ENCODE peak calls at places on chromosomes 12 and 14, in eight cellular contexts. G is activated CD8-positive, alpha-beta T cell treated with anti-CD3 and anti-CD28 coated beads, Interleukin-2, amount 10 ng/mL, durations not matched to agents 7 days and 5 days; U is stimulated activated CD4-positive, alpha-beta T cell treated with anti-CD3 and anti-CD28 coated beads, Interleukin-4, amount 100 ng/mL, for 4 hours; C is stimulated activated CD8-positive, alpha-beta memory T cell treated with anti-CD3 and anti-CD28 coated beads, Interleukin-7, amount 100 ng/mL, for 1 hour; O is posterior vena cava; T is adrenal gland; B is naive B cell; E is DMS153. S is an unnamed sample.

GRCh38 chr12:52613363-52614030 is 4.9 kb downstream of the KRT73 start:
- DNase-seq in E (no peak), T (no peak), C (no peak), O (no peak), B (no peak), U (no peak), G (no peak), S (no peak)

GRCh38 chr12:1518486-1518762 is 76.0 kb downstream of the FBXL14 start:
- DNase-seq in C (no peak), B (no peak), G (no peak), T (no peak), E (no peak), U (no peak), O (no peak), S (no peak)

GRCh38 chr14:65297744-65298143 is 114.8 kb upstream of the FUT8 start:
- DNase-seq in B (no peak), O (no peak), T (no peak), U (no peak), E (peak), G (no peak), C (no peak), S (no peak)

GRCh38 chr14:104968153-104968527 is 10.0 kb downstream of the AHNAK2 start:
- DNase-seq in O (peak), T (peak), U (no peak), G (no peak), B (no peak), C (no peak), E (no peak), S (peak)

GRCh38 chr12:122785503-122785902 is 11.1 kb downstream of the CCDC62 start:
- DNase-seq in O (no peak), C (no peak), E (no peak), T (no peak), B (no peak), U (no peak), G (no peak), S (no peak)

GRCh38 chr12:71447691-71448660 is 8.4 kb downstream of the LGR5 start:
- DNase-seq in O (no peak), G (no peak), T (no peak), B (no peak), E (no peak), U (no peak), C (no peak), S (no peak)

GRCh38 chr12:27305673-27306504 is 26.7 kb upstream of the BMAL2 start:
- DNase-seq in B (peak), O (no peak), G (no peak), C (no peak), U (no peak), T (no peak), E (no peak), S (peak)

GRCh38 chr12:51589557-51590176 is 1.4 kb upstream of the SCN8A start:
- DNase-seq in B (no peak), U (no peak), C (no peak), E (no peak), O (no peak), T (no peak), G (no peak), S (no peak)

GRCh38 chr12:55823419-55823818 is 5.6 kb downstream of the ORMDL2 start:
- DNase-seq in B (no peak), E (no peak), U (no peak), C (no peak), O (no peak), T (no peak), G (no peak), S (no peak)

GRCh38 chr14:22555573-22556011 is 33.4 kb downstream of the DAD1 start:
- DNase-seq in C (no peak), B (no peak), T (no peak), G (peak), E (no peak), U (peak), O (no peak), S (no peak)

GRCh38 chr14:104361101-104361591 is 218.4 kb upstream of the C14orf180 start:
- DNase-seq in U (no peak), O (peak), E (no peak), G (no peak), B (no peak), T (no peak), C (no peak), S (no peak)

GRCh38 chr14:76924363-76925151 is 98.3 kb downstream of the LRRC74A start:
- DNase-seq in O (no peak), E (peak), C (no peak), B (no peak), T (peak), G (peak), U (no peak), S (peak)

GRCh38 chr12:42585175-42585845 is 4.2 kb downstream of the PRICKLE1 start:
- DNase-seq in O (no peak), C (no peak), G (no peak), B (no peak), T (no peak), U (no peak), E (no peak), S (no peak)

GRCh38 chr12:69897744-69898143 is 72.7 kb downstream of the MYRFL start:
- DNase-seq in T (no peak), E (no peak), G (no peak), O (no peak), B (no peak), C (no peak), U (no peak), S (peak)

GRCh38 chr14:74920281-74920680 is 2.8 kb downstream of the RPS6KL1 start:
- DNase-seq in U (no peak), G (no peak), T (no peak), O (no peak), E (no peak), C (no peak), B (no peak), S (no peak)

GRCh38 chr12:93857279-93857894 is 180.2 kb downstream of the CRADD start:
- DNase-seq in B (no peak), G (no peak), T (peak), E (no peak), U (no peak), C (no peak), O (no peak), S (no peak)

GRCh38 chr14:92607702-92608429 is 94.3 kb downstream of the RIN3 start:
- DNase-seq in T (no peak), C (no peak), B (no peak), E (no peak), U (no peak), O (no peak), G (no peak), S (no peak)

GRCh38 chr14:74551903-74552371 is 58.4 kb downstream of the ISCA2 start:
- DNase-seq in U (no peak), C (no peak), G (no peak), E (no peak), T (peak), O (peak), B (no peak), S (peak)

GRCh38 chr12:21745258-21745657 is 29.2 kb downstream of the KCNJ8 start:
- DNase-seq in B (no peak), U (no peak), E (no peak), G (no peak), T (no peak), O (no peak), C (no peak), S (no peak)

GRCh38 chr14:55585854-55586253 is 5.8 kb downstream of the KTN1 start:
- DNase-seq in C (no peak), O (no peak), G (no peak), U (no peak), E (no peak), B (no peak), T (no peak), S (no peak)

GRCh38 chr12:126483145-126484068 is 1418.2 kb downstream of the AACS start:
- DNase-seq in B (no peak), T (no peak), O (no peak), U (no peak), C (no peak), E (peak), G (no peak), S (no peak)

GRCh38 chr14:71361335-71361734 is 454.1 kb downstream of the PCNX1 start:
- DNase-seq in E (no peak), B (no peak), O (no peak), C (no peak), T (no peak), U (no peak), G (no peak), S (no peak)

GRCh38 chr14:104389326-104390220 is 190.0 kb upstream of the C14orf180 start:
- DNase-seq in E (no peak), B (no peak), T (no peak), U (no peak), G (peak), C (no peak), O (peak), S (no peak)

GRCh38 chr14:100531152-100531551 is 56.1 kb downstream of the BEGAIN start:
- DNase-seq in G (no peak), T (no peak), E (no peak), C (no peak), B (no peak), O (peak), U (no peak), S (no peak)

GRCh38 chr12:56694161-56694560 is 6.1 kb upstream of the PTGES3 start:
- DNase-seq in U (no peak), C (no peak), O (peak), G (no peak), B (no peak), E (no peak), T (no peak), S (no peak)

S was measured in GM23338.